ENCODE peak calls at places on chromosome 16, in ten cellular contexts. H is HFF-Myc, F is HL-60, S is GM13976, R is astrocyte of the spinal cord, Y is gastrocnemius medialis, X is BE2C, K is endothelial cell of umbilical vein, U is IMR-90, D is natural killer cell. Q is an unnamed sample.

GRCh38 chr16:86221085-86221484 is 289.2 kb upstream of the FOXF1 start:
- DNase-seq in H (no peak), F (no peak), S (no peak), R (peak), Y (no peak), X (no peak), K (no peak), U (peak), D (no peak), Q (no peak)

GRCh38 chr16:79728923-79729240 is 128.3 kb upstream of the MAF start:
- DNase-seq in H (no peak), F (no peak), S (no peak), R (no peak), Y (no peak), X (no peak), K (no peak), U (no peak), D (no peak), Q (no peak)

GRCh38 chr16:69112285-69113129 is 7.1 kb downstream of the HAS3 start:
- DNase-seq in H (no peak), F (peak), S (peak), R (no peak), Y (no peak), X (peak), K (peak), U (peak), D (peak), Q (no peak)

GRCh38 chr16:49856741-49857330 is 924 bp upstream of the ZNF423 start:
- DNase-seq in H (peak), F (peak), S (peak), R (peak), Y (peak), X (peak), K (peak), U (peak), D (no peak), Q (no peak)

GRCh38 chr16:23016372-23016771 is 132.9 kb downstream of the USP31 start:
- DNase-seq in H (no peak), F (no peak), S (no peak), R (no peak), Y (no peak), X (no peak), K (no peak), U (no peak), D (no peak), Q (no peak)

GRCh38 chr16:15403392-15403995 is 7.9 kb downstream of the MPV17L start:
- DNase-seq in H (no peak), F (no peak), S (no peak), R (no peak), Y (no peak), X (no peak), K (no peak), U (no peak), D (no peak), Q (no peak)

GRCh38 chr16:56513972-56514371 is 5.9 kb downstream of the BBS2 start:
- DNase-seq in H (no peak), F (peak), S (peak), R (peak), Y (no peak), X (peak), K (peak), U (peak), D (peak), Q (no peak)

GRCh38 chr16:50151744-50152143 is 1.4 kb upstream of the TENT4B start:
- DNase-seq in H (no peak), F (no peak), S (no peak), R (no peak), Y (no peak), X (no peak), K (no peak), U (no peak), D (no peak), Q (no peak)

GRCh38 chr16:65120811-65121721 is 797 bp downstream of the CDH11 start:
- DNase-seq in H (no peak), F (no peak), S (peak), R (peak), Y (no peak), X (peak), K (peak), U (peak), D (no peak), Q (no peak)

GRCh38 chr16:70253291-70254094 is 1.8 kb upstream of the EXOSC6 start:
- DNase-seq in H (peak), F (peak), S (peak), R (peak), Y (no peak), X (peak), K (peak), U (peak), D (no peak), Q (peak)

GRCh38 chr16:15778999-15779614 is 77.7 kb downstream of the MYH11 start:
- DNase-seq in H (no peak), F (no peak), S (no peak), R (no peak), Y (no peak), X (no peak), K (no peak), U (no peak), D (no peak), Q (no peak)

GRCh38 chr16:2364638-2365210 is 24.2 kb upstream of the ABCA3 start:
- DNase-seq in H (no peak), F (no peak), S (no peak), R (no peak), Y (no peak), X (no peak), K (peak), U (no peak), D (no peak), Q (no peak)

GRCh38 chr16:87483481-87483880 is 9.3 kb downstream of the ZCCHC14 start:
- DNase-seq in H (no peak), F (no peak), S (no peak), R (no peak), Y (no peak), X (no peak), K (no peak), U (no peak), D (no peak), Q (no peak)
- TF ChIP-seq CTCF in H (no peak), F (no peak), S (no peak), R (no peak), Y (no peak), X (no peak), K (no peak), U (no peak), D (no peak), Q (no peak)

GRCh38 chr16:57667526-57668258 is 414 bp upstream of the ADGRG3 start:
- DNase-seq in H (no peak), F (peak), S (no peak), R (peak), Y (no peak), X (no peak), K (no peak), U (peak), D (peak), Q (peak)
- TF ChIP-seq CTCF in H (peak), F (peak), S (peak), R (peak), Y (no peak), X (peak), K (peak), U (no peak), D (no peak), Q (peak)

GRCh38 chr16:82059161-82059982 is 24.3 kb downstream of the HSD17B2 start:
- DNase-seq in H (no peak), F (no peak), S (no peak), R (no peak), Y (no peak), X (no peak), K (no peak), U (no peak), D (no peak), Q (no peak)

GRCh38 chr16:82063456-82064082 is 28.5 kb downstream of the HSD17B2 start:
- DNase-seq in H (no peak), F (no peak), S (no peak), R (no peak), Y (no peak), X (no peak), K (no peak), U (no peak), D (no peak), Q (no peak)

GRCh38 chr16:82059983-82060421 is 24.9 kb downstream of the HSD17B2 start:
- DNase-seq in H (no peak), F (no peak), S (no peak), R (no peak), Y (no peak), X (no peak), K (no peak), U (no peak), D (no peak), Q (no peak)

GRCh38 chr16:82062645-82063058 is 27.6 kb downstream of the HSD17B2 start:
- DNase-seq in H (no peak), F (no peak), S (no peak), R (no peak), Y (no peak), X (no peak), K (no peak), U (peak), D (no peak), Q (no peak)

DNA sequence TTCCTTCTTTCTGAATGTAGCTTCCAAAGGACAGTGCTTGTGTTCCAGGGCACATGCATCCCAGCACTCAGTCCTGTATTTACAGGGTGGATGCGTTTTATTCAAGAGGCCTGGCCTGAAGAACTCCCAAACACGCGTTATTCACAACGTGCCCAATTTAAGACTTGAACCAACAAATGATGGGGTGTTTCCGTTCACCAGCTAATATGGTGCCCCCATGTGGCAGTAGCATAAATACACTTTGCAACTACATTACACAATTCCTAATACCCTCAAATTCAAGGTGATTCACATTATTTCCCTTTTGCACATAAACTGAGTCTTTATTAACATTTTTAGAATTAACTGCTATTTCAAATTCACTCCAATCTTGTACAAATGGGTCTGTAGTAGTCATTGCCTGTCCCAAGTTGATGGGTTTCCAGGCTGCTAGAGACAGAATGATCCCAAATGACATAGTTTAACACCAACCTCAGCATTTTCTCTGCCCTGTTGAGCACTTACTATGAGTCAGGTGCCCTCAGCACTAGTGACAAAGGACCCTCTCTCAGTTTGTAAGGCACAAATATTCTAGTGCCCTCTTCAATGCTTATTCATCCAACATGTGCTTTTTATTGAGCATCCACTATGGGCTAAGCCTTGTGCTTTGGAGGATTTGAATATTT is 26.9 kb downstream of the HSD17B2 start:
- DNase-seq in H (no peak), F (peak), S (peak), R (peak), Y (no peak), X (no peak), K (peak), U (peak), D (no peak), Q (no peak)
- TF ChIP-seq CTCF in H (peak), F (peak), S (peak), R (peak), Y (no peak), X (peak), K (peak), U (peak), D (peak), Q (peak)

GRCh38 chr16:4495766-4496165 is 19.6 kb downstream of the HMOX2 start:
- DNase-seq in H (no peak), F (no peak), S (no peak), R (no peak), Y (no peak), X (no peak), K (no peak), U (no peak), D (no peak), Q (no peak)

GRCh38 chr16:4488486-4488967 is 12.3 kb downstream of the HMOX2 start:
- DNase-seq in H (no peak), F (no peak), S (no peak), R (no peak), Y (no peak), X (no peak), K (peak), U (peak), D (no peak), Q (no peak)

GRCh38 chr16:4489030-4489429 is 12.8 kb downstream of the HMOX2 start:
- DNase-seq in H (no peak), F (no peak), S (no peak), R (peak), Y (no peak), X (no peak), K (peak), U (peak), D (no peak), Q (no peak)

GRCh38 chr16:4494746-4495490 is 18.7 kb downstream of the HMOX2 start:
- DNase-seq in H (peak), F (no peak), S (no peak), R (peak), Y (no peak), X (no peak), K (no peak), U (peak), D (no peak), Q (no peak)

DNA sequence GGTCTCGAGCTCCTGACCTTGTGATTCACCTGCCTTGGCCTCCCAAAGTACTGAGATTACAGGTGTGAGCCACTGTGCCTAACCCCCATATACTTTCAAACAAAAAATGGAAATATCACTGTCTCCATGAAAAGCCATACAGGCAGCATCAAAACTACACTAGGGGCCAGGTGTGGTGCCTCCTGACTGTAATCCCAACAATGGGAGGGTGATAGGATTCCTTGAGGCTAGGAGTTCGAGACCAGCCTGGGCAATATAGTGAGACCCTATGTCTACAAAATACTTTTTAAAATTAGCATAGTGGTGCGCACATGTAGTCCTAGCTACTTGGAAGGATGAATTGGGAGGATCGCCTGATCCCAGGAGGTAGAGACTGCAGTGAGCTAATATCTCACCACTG is 15.7 kb downstream of the HMOX2 start:
- DNase-seq in H (no peak), F (no peak), S (no peak), R (no peak), Y (no peak), X (no peak), K (no peak), U (no peak), D (no peak), Q (no peak)
- TF ChIP-seq CTCF in H (no peak), F (no peak), S (no peak), R (no peak), Y (no peak), X (no peak), K (no peak), U (no peak), D (no peak), Q (no peak)

DNA sequence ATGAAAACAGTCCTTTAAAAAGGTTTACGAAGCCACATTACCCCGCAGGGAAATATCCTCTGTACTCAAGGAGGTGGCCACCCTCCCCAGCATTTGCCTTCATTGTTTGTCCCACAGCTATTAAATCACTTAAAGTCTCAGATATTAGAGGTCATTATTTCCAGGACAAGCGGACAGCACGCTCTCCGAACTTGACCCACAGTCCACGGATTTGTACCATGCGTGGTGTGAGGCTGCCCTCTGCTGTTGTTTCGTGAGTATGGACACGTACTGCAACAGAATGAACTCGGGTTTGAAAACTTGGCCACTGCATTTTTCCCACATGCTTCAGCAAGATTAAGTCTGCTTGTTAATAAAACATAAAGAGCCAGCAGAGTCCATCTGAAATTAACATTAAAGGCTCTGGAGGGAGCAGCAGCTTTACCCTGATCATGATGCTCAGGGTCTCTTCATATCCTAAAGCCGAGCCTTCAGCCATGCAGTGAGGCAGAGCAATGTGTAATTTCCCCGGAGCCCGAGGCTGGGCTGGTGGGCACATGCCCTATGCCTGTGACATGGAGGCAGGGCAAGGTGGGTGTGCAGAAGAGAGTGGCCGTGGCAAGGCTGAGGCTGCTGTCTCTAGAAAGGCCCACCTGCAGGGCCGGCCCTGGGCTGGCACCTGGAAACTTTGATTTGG is 19.7 kb downstream of the MEAK7 start:
- DNase-seq in H (no peak), F (peak), S (no peak), R (peak), Y (peak), X (peak), K (peak), U (peak), D (no peak), Q (no peak)
- TF ChIP-seq CTCF in H (peak), F (peak), S (no peak), R (peak), Y (peak), X (peak), K (peak), U (peak), D (no peak), Q (peak)

GRCh38 chr16:51971184-51971583 is 575.8 kb downstream of the TOX3 start:
- DNase-seq in H (no peak), F (no peak), S (no peak), R (peak), Y (no peak), X (peak), K (no peak), U (peak), D (no peak), Q (no peak)
- TF ChIP-seq CTCF in H (peak), F (no peak), S (no peak), R (peak), Y (no peak), X (peak), K (no peak), U (peak), D (no peak), Q (no peak)

DNA sequence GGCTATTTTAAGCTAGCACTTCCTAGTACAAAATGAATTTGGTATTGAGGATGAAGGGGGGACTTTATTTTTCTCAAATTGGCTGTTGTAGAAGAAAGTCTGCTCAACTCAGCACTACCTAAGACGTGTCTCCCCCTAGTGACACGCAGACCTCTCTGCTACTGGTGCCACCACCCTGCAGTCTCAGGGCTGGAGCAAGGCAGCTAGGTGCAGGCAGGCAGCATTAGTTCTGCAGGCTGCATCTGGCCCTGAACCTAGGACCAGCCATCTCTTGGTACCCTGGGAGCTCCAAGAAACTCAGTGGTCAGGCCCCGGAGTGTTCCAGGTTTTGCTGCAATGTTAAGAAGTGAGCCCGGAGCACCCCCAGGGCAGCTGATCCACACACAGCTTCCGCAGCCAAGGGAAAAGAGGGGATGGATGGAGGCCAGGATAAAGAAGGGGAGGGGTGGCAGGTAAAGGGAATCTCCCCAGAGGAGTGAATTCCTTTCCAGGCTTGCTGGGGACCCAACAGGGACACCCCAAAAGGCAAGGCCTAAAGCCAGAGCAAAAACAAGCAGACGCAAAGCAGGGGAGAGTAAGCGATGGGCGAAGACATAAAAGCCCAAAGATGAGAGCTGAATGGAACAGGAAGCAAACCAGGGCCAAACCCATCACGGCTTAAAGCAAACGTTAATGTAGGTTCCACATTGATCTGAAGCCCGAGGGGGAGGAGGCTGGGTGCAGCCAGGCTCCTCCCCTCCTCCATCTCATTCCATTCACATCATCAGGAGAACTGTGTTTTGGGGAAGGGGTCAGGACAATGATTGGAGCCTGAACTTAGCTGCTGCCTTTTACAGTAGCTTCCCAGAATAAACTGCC is 200.5 kb downstream of the ZFHX3 start:
- DNase-seq in H (no peak), F (peak), S (peak), R (peak), Y (no peak), X (peak), K (peak), U (peak), D (no peak), Q (no peak)
- TF ChIP-seq CTCF in H (peak), F (peak), S (peak), R (peak), Y (no peak), X (peak), K (peak), U (peak), D (no peak), Q (no peak)

GRCh38 chr16:10013364-10013763 is 168.9 kb downstream of the GRIN2A start:
- DNase-seq in H (no peak), F (no peak), S (no peak), R (no peak), Y (no peak), X (no peak), K (no peak), U (no peak), D (no peak), Q (no peak)
- TF ChIP-seq CTCF in H (no peak), F (no peak), S (no peak), R (no peak), Y (no peak), X (no peak), K (no peak), U (no peak), D (no peak), Q (no peak)

DNA sequence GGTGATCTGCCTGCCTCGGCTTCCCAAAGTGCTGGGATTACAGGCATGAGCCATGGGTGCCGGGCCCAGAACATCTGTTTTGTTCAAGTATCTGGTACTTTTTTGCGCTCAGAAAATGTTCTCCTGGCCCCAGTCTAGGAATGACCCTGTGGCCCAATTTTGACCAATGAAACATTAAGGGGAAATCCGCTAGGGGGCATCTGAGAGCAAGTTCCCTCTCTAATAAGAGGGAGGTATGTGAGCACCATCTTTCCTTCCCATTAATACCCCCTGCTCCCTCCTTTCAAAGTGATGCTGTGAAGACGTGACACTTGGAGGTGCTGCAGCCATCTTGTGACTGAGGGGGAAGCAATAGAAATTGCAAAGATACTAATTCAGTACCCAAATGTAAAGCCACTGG is 16.5 kb upstream of the CLEC3A start:
- DNase-seq in H (no peak), F (no peak), S (peak), R (no peak), Y (no peak), X (peak), K (no peak), U (no peak), D (no peak), Q (no peak)
- TF ChIP-seq CTCF in H (peak), F (no peak), S (no peak), R (no peak), Y (no peak), X (peak), K (no peak), U (peak), D (no peak), Q (peak)

Q was measured in CD14-positive monocyte.